ENCODE peak calls at places on chromosomes 4 and X, in five cellular contexts. R, D, O, B and X are unnamed samples.
A peak's percentile ranks its signal among the peaks of the same experiment; 100 is the strongest.

GRCh38 chr4:37682701-37683401 is 3.3 kb downstream of the RELL1 start:
- DNase-seq in R (no peak), D (no peak), B (no peak), O (no peak), X (no peak)

GRCh38 chr4:105765690-105766407 is 57.3 kb downstream of the GSTCD start:
- DNase-seq in R (no peak), B (no peak), D (no peak), O (peak; percentile 83), X (no peak)

GRCh38 chr4:1767770-1768366 is 25.2 kb upstream of the FGFR3 start:
- DNase-seq in O (peak; percentile 71), D (no peak), B (peak; percentile 67), R (peak; percentile 45), X (no peak)

GRCh38 chr4:150305995-150306394 is 227.8 kb downstream of the DCLK2 start:
- DNase-seq in O (peak; percentile 67), B (no peak), R (no peak), D (no peak), X (no peak)

GRCh38 chr4:23903859-23904438 is 14.1 kb upstream of the PPARGC1A start:
- DNase-seq in O (no peak), D (no peak), B (no peak), R (no peak), X (no peak)

GRCh38 chr4:42371306-42372063 is 25.8 kb upstream of the SHISA3 start:
- DNase-seq in R (no peak), O (peak; percentile 61), B (no peak), D (no peak), X (no peak)

GRCh38 chr4:133151681-133152329 is 2.7 kb downstream of the PCDH10 start:
- DNase-seq in O (no peak), R (no peak), D (no peak), B (no peak), X (no peak)

GRCh38 chrX:139596068-139596467 is 65.5 kb downstream of the F9 start:
- DNase-seq in D (no peak), O (no peak), R (no peak), B (no peak), X (no peak)

GRCh38 chr4:7655549-7656243 is 221.0 kb upstream of the PSAPL1 start:
- DNase-seq in D (no peak), R (no peak), O (no peak), B (no peak), X (no peak)

GRCh38 chr4:110680217-110680616 is 57.3 kb upstream of the PITX2 start:
- DNase-seq in D (no peak), B (no peak), O (no peak), R (no peak), X (no peak)

GRCh38 chr4:71559957-71560541 is 221.2 kb downstream of the SLC4A4 start:
- DNase-seq in D (no peak), B (no peak), R (no peak), O (peak; percentile 50), X (no peak)

GRCh38 chr4:20255251-20255586 is 3.5 kb downstream of the SLIT2 start:
- DNase-seq in D (no peak), R (no peak), O (peak; percentile 34), B (no peak), X (no peak)

GRCh38 chr4:71120831-71121524 is 127.5 kb downstream of the DCK start:
- DNase-seq in R (no peak), B (no peak), D (no peak), O (no peak), X (no peak)

GRCh38 chr4:2320746-2321145 is 58.8 kb upstream of the MXD4 start:
- DNase-seq in D (no peak), B (no peak), R (no peak), O (no peak), X (no peak)

GRCh38 chr4:108849611-108850406 is 87.0 kb upstream of the ETNPPL start:
- DNase-seq in D (no peak), B (no peak), O (peak; percentile 79), R (no peak), X (no peak)

GRCh38 chrX:150269613-150270254 is 93.4 kb upstream of the MAMLD1 start:
- DNase-seq in B (no peak), O (peak; percentile 3), R (no peak), D (no peak), X (no peak)

GRCh38 chrX:47232197-47232802 is 509 bp upstream of the USP11 start:
- DNase-seq in D (no peak), R (no peak), B (no peak), O (no peak), X (no peak)

GRCh38 chr4:7629855-7630254 is 195.1 kb upstream of the PSAPL1 start:
- DNase-seq in O (no peak), R (no peak), D (no peak), B (no peak), X (no peak)